ENCODE peak calls at places on chromosomes 2 and 18, in four cellular contexts. V is HCT116, A is SK-N-SH, D is K562. W is an unnamed sample.

GRCh38 chr2:9057939-9058761 is 54.7 kb upstream of the MBOAT2 start:
- DNase-seq in D (peak), V (peak), A (no peak), W (no peak)

GRCh38 chr2:64217198-64217869 is 73.1 kb upstream of the PELI1 start:
- DNase-seq in D (no peak), V (no peak), A (no peak), W (no peak)

GRCh38 chr2:16654775-16655456 is 10.7 kb downstream of the CYRIA start:
- DNase-seq in V (no peak), A (no peak), D (no peak), W (no peak)

GRCh38 chr2:109275120-109276040 is 146.4 kb downstream of the SH3RF3 start:
- DNase-seq in A (no peak), V (no peak), D (no peak), W (no peak)

GRCh38 chr18:48739266-48740067 is 200.6 kb downstream of the CTIF start:
- DNase-seq in V (no peak), D (no peak), A (no peak), W (no peak)

GRCh38 chr2:196703660-196704209 is 64.2 kb downstream of the CCDC150 start:
- DNase-seq in A (no peak), D (no peak), V (no peak), W (no peak)

GRCh38 chr2:134320930-134321329 is 67.1 kb downstream of the MGAT5 start:
- DNase-seq in A (no peak), D (no peak), V (no peak), W (no peak)

GRCh38 chr2:211405036-211405435 is 848.6 kb downstream of the CPS1 start:
- DNase-seq in V (no peak), A (no peak), D (no peak), W (no peak)

GRCh38 chr18:55326134-55326533 is 261.9 kb downstream of the TCF4 start:
- DNase-seq in V (no peak), A (no peak), D (no peak), W (no peak)

GRCh38 chr2:241495172-241496002 is 13.0 kb downstream of the STK25 start:
- DNase-seq in V (no peak), A (no peak), D (no peak), W (no peak)

GRCh38 chr2:225004531-225004930 is 37.7 kb downstream of the DOCK10 start:
- DNase-seq in A (no peak), D (no peak), V (no peak), W (no peak)

GRCh38 chr2:55425449-55425848 is 5.8 kb upstream of the CCDC88A start:
- DNase-seq in V (no peak), D (no peak), A (no peak), W (no peak)

GRCh38 chr18:26706796-26707406 is 158.5 kb upstream of the KCTD1 start:
- DNase-seq in D (no peak), A (no peak), V (no peak), W (no peak)

GRCh38 chr2:71469403-71470398 is 16.3 kb downstream of the DYSF start:
- DNase-seq in D (peak), V (no peak), A (no peak), W (no peak)

GRCh38 chr18:76258209-76258608 is 236.8 kb downstream of the ZNF516 start:
- DNase-seq in V (no peak), D (no peak), A (no peak), W (no peak)

GRCh38 chr2:107325983-107326786 is 440.2 kb upstream of the ST6GAL2 start:
- DNase-seq in A (no peak), D (no peak), V (no peak), W (no peak)

GRCh38 chr2:134324942-134325341 is 71.1 kb downstream of the MGAT5 start:
- DNase-seq in A (no peak), D (no peak), V (no peak), W (no peak)

GRCh38 chr2:102266204-102266603 is 45.2 kb upstream of the IL1RL1 start:
- DNase-seq in D (no peak), V (no peak), A (no peak), W (no peak)

GRCh38 chr2:67599561-67599960 is 202.4 kb downstream of the ETAA1 start:
- DNase-seq in D (no peak), V (no peak), A (no peak), W (no peak)
- TF ChIP-seq MAX in D (no peak), V (no peak), A (no peak), W (no peak)

GRCh38 chr2:169526451-169526850 is 16.9 kb downstream of the KLHL41 start:
- DNase-seq in A (no peak), D (no peak), V (no peak), W (no peak)
- TF ChIP-seq ELF1 in A (no peak), D (no peak), V (no peak), W (no peak)

GRCh38 chr18:39297225-39297624 is 1731.6 kb upstream of the CELF4 start:
- DNase-seq in V (no peak), A (no peak), D (no peak), W (no peak)
- TF ChIP-seq MAX in V (no peak), A (no peak), D (no peak), W (no peak)

GRCh38 chr18:59514193-59514592 is 155.1 kb upstream of the LMAN1 start:
- DNase-seq in A (no peak), D (peak), V (no peak), W (peak)
- TF ChIP-seq ELF1 in A (no peak), D (no peak), V (no peak), W (no peak)

GRCh38 chr2:172284209-172284608 is 143.2 kb upstream of the ITGA6 start:
- DNase-seq in D (no peak), V (no peak), A (no peak), W (no peak)

GRCh38 chr2:172280820-172281454 is 146.4 kb upstream of the ITGA6 start:
- DNase-seq in D (no peak), A (no peak), V (no peak), W (no peak)

GRCh38 chr2:172283476-172283875 is 143.9 kb upstream of the ITGA6 start:
- DNase-seq in A (no peak), V (no peak), D (no peak), W (no peak)

GRCh38 chr2:172281648-172282576 is 145.5 kb upstream of the ITGA6 start:
- DNase-seq in V (no peak), A (no peak), D (no peak), W (no peak)

DNA sequence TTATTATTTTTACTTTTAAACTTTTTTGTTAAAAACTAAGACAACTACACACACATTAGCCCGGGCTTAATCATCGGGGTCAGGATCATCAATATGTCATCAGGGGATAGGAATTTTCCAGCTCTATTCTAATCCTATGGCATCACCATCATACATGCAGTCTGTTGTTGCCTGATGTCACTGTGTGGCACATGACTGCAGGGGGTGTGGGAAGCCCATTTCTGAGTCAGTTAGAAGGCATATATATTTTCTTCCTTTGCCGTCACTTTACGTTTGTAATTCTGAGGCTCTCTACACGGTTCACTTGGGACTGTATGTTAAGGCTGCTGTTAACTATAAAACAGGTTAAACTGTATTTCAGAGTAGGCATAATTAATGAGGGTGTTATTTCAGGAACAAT is 144.4 kb upstream of the ITGA6 start:
- DNase-seq in V (no peak), A (no peak), D (no peak), W (no peak)
- TF ChIP-seq MAX in V (no peak), A (peak), D (no peak), W (no peak)

GRCh38 chr2:26691140-26691539 is 1.4 kb upstream of the KCNK3 start:
- DNase-seq in V (no peak), A (no peak), D (no peak), W (no peak)
- TF ChIP-seq ELF1 in V (no peak), A (no peak), D (no peak), W (no peak)

W was measured in HepG2.